ENCODE peak calls at places on chromosomes 11 and 22, in ten cellular contexts. N is stomach; T is left lobe of liver; H is stimulated activated CD4-positive, alpha-beta T cell treated with anti-CD3 and anti-CD28 coated beads, TNF-alpha, amount 100 ng/mL, for 1 hour; R is HEK293T; M is activated B cell treated with CpG ODN at 0.5 μM for 24 hours; U is lower lobe of right lung; V is activated T-cell treated with anti-CD3 and anti-CD28 coated beads for 24 hours; F is activated CD8-positive, alpha-beta T cell treated with anti-CD3 and anti-CD28 coated beads for 36 hours; L is AG04450. Z is an unnamed sample.
A peak's percentile ranks its signal among the peaks of the same experiment; 100 is the strongest.

GRCh38 chr11:128694618-128695481 is 978 bp downstream of the FLI1 start:
- DNase-seq in M (no peak), F (peak; percentile 45), L (no peak), H (no peak), V (no peak), T (no peak), R (peak; percentile 39), N (no peak), U (peak; percentile 70), Z (no peak)

GRCh38 chr22:22858559-22858937 is 29.1 kb upstream of the IGLL5 start:
- DNase-seq in T (peak; percentile 19), R (no peak), V (no peak), M (no peak), U (no peak), L (no peak), N (no peak), H (no peak), F (no peak), Z (no peak)

GRCh38 chr22:33438273-33438672 is 380.1 kb upstream of the SYN3 start:
- DNase-seq in R (no peak), M (no peak), V (no peak), H (no peak), T (no peak), L (peak; percentile 36), F (no peak), N (no peak), U (no peak), Z (no peak)

GRCh38 chr11:21465920-21466319 is 727.0 kb upstream of the ANO5 start:
- DNase-seq in H (no peak), T (no peak), R (no peak), M (no peak), N (no peak), U (no peak), L (no peak), F (no peak), V (no peak), Z (no peak)

GRCh38 chr22:46809153-46809885 is 46.9 kb downstream of the TBC1D22A start:
- DNase-seq in V (no peak), R (no peak), N (peak; percentile 20), H (no peak), F (no peak), T (no peak), L (no peak), U (no peak), M (no peak), Z (no peak)

GRCh38 chr11:76062733-76063132 is 143.6 kb downstream of the WNT11 start:
- DNase-seq in T (no peak), L (no peak), N (no peak), V (no peak), R (no peak), U (no peak), M (no peak), H (no peak), F (no peak), Z (no peak)

GRCh38 chr22:50314455-50315288 is 7.2 kb upstream of the PLXNB2 start:
- DNase-seq in R (no peak), T (peak; percentile 45), N (peak; percentile 54), M (peak; percentile 76), H (peak; percentile 43), L (no peak), V (peak; percentile 71), F (peak; percentile 91), U (peak; percentile 87), Z (no peak)

GRCh38 chr22:24500251-24500820 is 5.2 kb downstream of the UPB1 start:
- DNase-seq in U (no peak), L (no peak), M (no peak), H (no peak), R (no peak), N (no peak), F (no peak), V (no peak), T (peak; percentile 92), Z (peak; percentile 35)

Z was measured in LNCaP clone FGC.